ENCODE peak calls at places on chromosomes 6 and 20, in seven cellular contexts. One of them, this sample, is unnamed.

GRCh38 chr6:10278786-10279185 is 136.1 kb downstream of the TFAP2A start:
- DNase-seq in cardiac fibroblast: no peak
- DNase-seq in bronchial epithelial cell: no peak
- DNase-seq in AG09309: no peak
- DNase-seq in PC-3: no peak
- DNase-seq in OCI-LY7: no peak
- DNase-seq in heart left ventricle: no peak
- DNase-seq in this sample: no peak

GRCh38 chr20:61912665-61913422 is 152.8 kb downstream of the TAF4 start:
- DNase-seq in PC-3: no peak
- DNase-seq in AG09309: no peak
- DNase-seq in heart left ventricle: no peak
- DNase-seq in bronchial epithelial cell: no peak
- DNase-seq in cardiac fibroblast: no peak
- DNase-seq in OCI-LY7: peak; percentile 61
- DNase-seq in this sample: no peak

GRCh38 chr6:48429021-48429420 is 318.0 kb upstream of the PTCHD4 start:
- DNase-seq in cardiac fibroblast: peak; percentile 17
- DNase-seq in bronchial epithelial cell: peak; percentile 12
- DNase-seq in heart left ventricle: no peak
- DNase-seq in OCI-LY7: no peak
- DNase-seq in PC-3: peak; percentile 14
- DNase-seq in AG09309: no peak
- DNase-seq in this sample: no peak

GRCh38 chr6:109447878-109448555 is 7.5 kb downstream of the SMPD2 start:
- DNase-seq in OCI-LY7: no peak
- DNase-seq in heart left ventricle: no peak
- DNase-seq in PC-3: no peak
- DNase-seq in cardiac fibroblast: no peak
- DNase-seq in AG09309: no peak
- DNase-seq in bronchial epithelial cell: no peak
- DNase-seq in this sample: no peak

GRCh38 chr6:34834789-34835518 is 43.1 kb downstream of the BLTP3A start:
- DNase-seq in OCI-LY7: no peak
- DNase-seq in heart left ventricle: no peak
- DNase-seq in cardiac fibroblast: peak; percentile 46
- DNase-seq in bronchial epithelial cell: peak; percentile 85
- DNase-seq in AG09309: peak; percentile 18
- DNase-seq in PC-3: peak; percentile 64
- DNase-seq in this sample: peak; percentile 51

GRCh38 chr6:131995924-131996323 is 44.8 kb upstream of the CCN2 start:
- DNase-seq in AG09309: peak; percentile 62
- DNase-seq in heart left ventricle: no peak
- DNase-seq in PC-3: peak; percentile 87
- DNase-seq in cardiac fibroblast: peak; percentile 64
- DNase-seq in bronchial epithelial cell: peak; percentile 98
- DNase-seq in OCI-LY7: no peak
- DNase-seq in this sample: peak; percentile 74

GRCh38 chr6:1481326-1481725 is 92.0 kb downstream of the FOXF2 start:
- DNase-seq in AG09309: peak; percentile 82
- DNase-seq in PC-3: peak; percentile 95
- DNase-seq in heart left ventricle: no peak
- DNase-seq in bronchial epithelial cell: peak; percentile 69
- DNase-seq in cardiac fibroblast: peak; percentile 71
- DNase-seq in OCI-LY7: no peak
- DNase-seq in this sample: peak; percentile 92

GRCh38 chr6:39892490-39893129 is 41.7 kb downstream of the MOCS1 start:
- DNase-seq in cardiac fibroblast: peak; percentile 86
- DNase-seq in bronchial epithelial cell: peak; percentile 40
- DNase-seq in heart left ventricle: peak; percentile 61
- DNase-seq in OCI-LY7: peak; percentile 48
- DNase-seq in AG09309: peak; percentile 16
- DNase-seq in PC-3: peak; percentile 44
- DNase-seq in this sample: peak; percentile 73

GRCh38 chr20:56974499-56975250 is 291.8 kb downstream of the BMP7 start:
- DNase-seq in cardiac fibroblast: peak; percentile 59
- DNase-seq in PC-3: peak; percentile 92
- DNase-seq in OCI-LY7: peak; percentile 76
- DNase-seq in AG09309: peak; percentile 28
- DNase-seq in heart left ventricle: no peak
- DNase-seq in bronchial epithelial cell: peak; percentile 57
- DNase-seq in this sample: peak; percentile 66

GRCh38 chr6:49964064-49964463 is at the start of gene DEFB114:
- DNase-seq in bronchial epithelial cell: no peak
- DNase-seq in OCI-LY7: no peak
- DNase-seq in AG09309: no peak
- DNase-seq in PC-3: no peak
- DNase-seq in heart left ventricle: no peak
- DNase-seq in cardiac fibroblast: no peak
- DNase-seq in this sample: no peak

GRCh38 chr6:136362421-136363090 is 72.9 kb upstream of the BCLAF1 start:
- DNase-seq in PC-3: no peak
- DNase-seq in OCI-LY7: no peak
- DNase-seq in heart left ventricle: no peak
- DNase-seq in AG09309: no peak
- DNase-seq in cardiac fibroblast: peak; percentile 7
- DNase-seq in bronchial epithelial cell: no peak
- DNase-seq in this sample: no peak

GRCh38 chr6:116402108-116402507 is 31.4 kb downstream of the DSE start:
- DNase-seq in heart left ventricle: no peak
- DNase-seq in OCI-LY7: no peak
- DNase-seq in AG09309: no peak
- DNase-seq in cardiac fibroblast: peak; percentile 12
- DNase-seq in PC-3: no peak
- DNase-seq in bronchial epithelial cell: no peak
- DNase-seq in this sample: no peak

GRCh38 chr20:10453241-10453640 is 18.1 kb downstream of the SLX4IP start:
- DNase-seq in OCI-LY7: peak; percentile 67
- DNase-seq in cardiac fibroblast: no peak
- DNase-seq in heart left ventricle: no peak
- DNase-seq in bronchial epithelial cell: no peak
- DNase-seq in PC-3: no peak
- DNase-seq in AG09309: no peak
- DNase-seq in this sample: no peak

GRCh38 chr20:60095456-60095855 is 137.2 kb downstream of the CDH26 start:
- DNase-seq in OCI-LY7: no peak
- DNase-seq in heart left ventricle: no peak
- DNase-seq in bronchial epithelial cell: no peak
- DNase-seq in PC-3: no peak
- DNase-seq in AG09309: no peak
- DNase-seq in cardiac fibroblast: no peak
- DNase-seq in this sample: peak; percentile 26

GRCh38 chr6:139515511-139515910 is 141.1 kb upstream of the CITED2 start:
- DNase-seq in PC-3: no peak
- DNase-seq in heart left ventricle: no peak
- DNase-seq in AG09309: no peak
- DNase-seq in bronchial epithelial cell: no peak
- DNase-seq in cardiac fibroblast: no peak
- DNase-seq in OCI-LY7: no peak
- DNase-seq in this sample: peak; percentile 84

GRCh38 chr6:15254074-15254975 is 8.5 kb downstream of the JARID2 start:
- DNase-seq in PC-3: peak; percentile 61
- DNase-seq in heart left ventricle: no peak
- DNase-seq in cardiac fibroblast: peak; percentile 40
- DNase-seq in OCI-LY7: peak; percentile 90
- DNase-seq in bronchial epithelial cell: peak; percentile 39
- DNase-seq in AG09309: no peak
- DNase-seq in this sample: no peak

GRCh38 chr20:48574383-48574782 is 253.4 kb downstream of the PREX1 start:
- DNase-seq in AG09309: no peak
- DNase-seq in OCI-LY7: peak; percentile 19
- DNase-seq in heart left ventricle: no peak
- DNase-seq in cardiac fibroblast: peak; percentile 7
- DNase-seq in bronchial epithelial cell: peak; percentile 3
- DNase-seq in PC-3: no peak
- DNase-seq in this sample: peak; percentile 15

GRCh38 chr6:148827421-148827820 is 80.6 kb downstream of the UST start:
- DNase-seq in AG09309: no peak
- DNase-seq in bronchial epithelial cell: no peak
- DNase-seq in cardiac fibroblast: no peak
- DNase-seq in PC-3: no peak
- DNase-seq in OCI-LY7: no peak
- DNase-seq in heart left ventricle: no peak
- DNase-seq in this sample: peak; percentile 54

GRCh38 chr6:27601668-27602254 is 128.9 kb upstream of the ZNF184 start:
- DNase-seq in bronchial epithelial cell: no peak
- DNase-seq in PC-3: no peak
- DNase-seq in OCI-LY7: no peak
- DNase-seq in cardiac fibroblast: no peak
- DNase-seq in AG09309: no peak
- DNase-seq in heart left ventricle: no peak
- DNase-seq in this sample: no peak

GRCh38 chr6:135251416-135251815 is 70.3 kb downstream of the MYB start:
- DNase-seq in PC-3: no peak
- DNase-seq in OCI-LY7: no peak
- DNase-seq in cardiac fibroblast: no peak
- DNase-seq in heart left ventricle: no peak
- DNase-seq in bronchial epithelial cell: no peak
- DNase-seq in AG09309: no peak
- DNase-seq in this sample: no peak

GRCh38 chr6:142819603-142820335 is 125.2 kb downstream of the HIVEP2 start:
- DNase-seq in PC-3: no peak
- DNase-seq in AG09309: no peak
- DNase-seq in bronchial epithelial cell: peak; percentile 52
- DNase-seq in OCI-LY7: peak; percentile 71
- DNase-seq in heart left ventricle: no peak
- DNase-seq in cardiac fibroblast: peak; percentile 42
- DNase-seq in this sample: no peak

GRCh38 chr6:161422710-161423109 is 148.8 kb upstream of the AGPAT4 start:
- DNase-seq in OCI-LY7: no peak
- DNase-seq in bronchial epithelial cell: no peak
- DNase-seq in PC-3: peak; percentile 64
- DNase-seq in heart left ventricle: no peak
- DNase-seq in AG09309: no peak
- DNase-seq in cardiac fibroblast: no peak
- DNase-seq in this sample: peak; percentile 61

GRCh38 chr6:17224056-17224455 is 57.1 kb upstream of the RBM24 start:
- DNase-seq in cardiac fibroblast: peak; percentile 4
- DNase-seq in AG09309: peak; percentile 11
- DNase-seq in PC-3: no peak
- DNase-seq in bronchial epithelial cell: no peak
- DNase-seq in heart left ventricle: no peak
- DNase-seq in OCI-LY7: no peak
- DNase-seq in this sample: peak; percentile 52
- H3K4me3 ChIP-seq in cardiac fibroblast: no peak overlapping the region
- H3K4me3 ChIP-seq in AG09309: no peak overlapping the region
- H3K4me3 ChIP-seq in PC-3: no peak overlapping the region
- H3K4me3 ChIP-seq in bronchial epithelial cell: no peak overlapping the region
- H3K4me3 ChIP-seq in heart left ventricle: no peak overlapping the region
- H3K4me3 ChIP-seq in OCI-LY7: no peak overlapping the region
- H3K4me3 ChIP-seq in this sample: no peak overlapping the region

GRCh38 chr6:167501831-167502385 is 177.0 kb downstream of the TTLL2 start:
- DNase-seq in PC-3: peak; percentile 18
- DNase-seq in heart left ventricle: no peak
- DNase-seq in bronchial epithelial cell: peak; percentile 4
- DNase-seq in OCI-LY7: no peak
- DNase-seq in cardiac fibroblast: peak; percentile 25
- DNase-seq in AG09309: no peak
- DNase-seq in this sample: no peak
- TF ChIP-seq CTCF in PC-3: peak; percentile 35
- TF ChIP-seq CTCF in heart left ventricle: no peak
- TF ChIP-seq CTCF in bronchial epithelial cell: no peak
- TF ChIP-seq CTCF in OCI-LY7: no peak
- TF ChIP-seq CTCF in cardiac fibroblast: no peak
- TF ChIP-seq CTCF in AG09309: no peak
- TF ChIP-seq CTCF in this sample: no peak

DNA sequence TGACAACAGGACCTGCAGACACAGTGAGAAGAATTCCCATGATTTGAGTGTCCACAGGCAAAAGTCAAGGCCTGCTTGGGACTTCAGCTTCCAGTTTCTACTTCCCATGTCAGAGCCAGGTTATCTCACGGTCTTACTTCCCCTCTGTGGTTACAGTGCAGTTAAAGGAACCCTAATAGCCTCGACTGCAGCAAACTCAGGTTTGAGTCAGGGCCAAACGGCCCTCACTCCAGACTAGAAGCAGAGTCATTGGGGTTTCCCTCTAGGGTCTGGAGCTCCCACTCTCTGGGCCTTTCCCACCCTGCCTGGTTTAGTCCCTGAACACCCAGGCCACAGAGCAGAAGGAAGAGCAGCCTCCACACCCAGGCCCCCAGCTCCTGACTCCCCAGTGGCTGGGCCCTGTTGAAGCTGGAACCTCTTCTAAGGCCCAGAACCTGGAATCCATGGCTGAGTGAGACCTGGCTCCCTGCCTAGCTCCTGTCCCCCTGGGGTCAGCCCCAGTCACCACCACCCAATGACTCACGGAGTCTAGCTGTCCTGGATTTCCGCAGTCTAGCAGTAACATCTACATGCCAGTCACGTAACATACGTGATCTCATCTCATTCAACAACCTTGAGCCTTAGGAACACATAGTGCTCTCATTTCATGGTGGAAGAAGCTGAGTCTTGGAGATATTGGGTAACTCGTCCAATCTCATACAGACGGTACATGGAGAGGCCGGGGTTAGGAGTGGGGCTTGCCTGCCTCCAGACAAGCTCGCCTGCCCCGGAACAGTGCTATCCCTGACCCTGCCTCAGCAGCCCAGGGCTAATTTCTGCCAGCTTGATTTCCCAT is 9.2 kb upstream of the GHRH start:
- DNase-seq in PC-3: no peak
- DNase-seq in bronchial epithelial cell: no peak
- DNase-seq in OCI-LY7: no peak
- DNase-seq in heart left ventricle: no peak
- DNase-seq in cardiac fibroblast: no peak
- DNase-seq in AG09309: no peak
- DNase-seq in this sample: no peak
- H3K4me3 ChIP-seq in PC-3: no peak overlapping the region
- H3K4me3 ChIP-seq in bronchial epithelial cell: no peak overlapping the region
- H3K4me3 ChIP-seq in OCI-LY7: no peak overlapping the region
- H3K4me3 ChIP-seq in heart left ventricle: no peak overlapping the region
- H3K4me3 ChIP-seq in cardiac fibroblast: no peak overlapping the region
- H3K4me3 ChIP-seq in AG09309: no peak overlapping the region
- H3K4me3 ChIP-seq in this sample: no peak overlapping the region

DNA sequence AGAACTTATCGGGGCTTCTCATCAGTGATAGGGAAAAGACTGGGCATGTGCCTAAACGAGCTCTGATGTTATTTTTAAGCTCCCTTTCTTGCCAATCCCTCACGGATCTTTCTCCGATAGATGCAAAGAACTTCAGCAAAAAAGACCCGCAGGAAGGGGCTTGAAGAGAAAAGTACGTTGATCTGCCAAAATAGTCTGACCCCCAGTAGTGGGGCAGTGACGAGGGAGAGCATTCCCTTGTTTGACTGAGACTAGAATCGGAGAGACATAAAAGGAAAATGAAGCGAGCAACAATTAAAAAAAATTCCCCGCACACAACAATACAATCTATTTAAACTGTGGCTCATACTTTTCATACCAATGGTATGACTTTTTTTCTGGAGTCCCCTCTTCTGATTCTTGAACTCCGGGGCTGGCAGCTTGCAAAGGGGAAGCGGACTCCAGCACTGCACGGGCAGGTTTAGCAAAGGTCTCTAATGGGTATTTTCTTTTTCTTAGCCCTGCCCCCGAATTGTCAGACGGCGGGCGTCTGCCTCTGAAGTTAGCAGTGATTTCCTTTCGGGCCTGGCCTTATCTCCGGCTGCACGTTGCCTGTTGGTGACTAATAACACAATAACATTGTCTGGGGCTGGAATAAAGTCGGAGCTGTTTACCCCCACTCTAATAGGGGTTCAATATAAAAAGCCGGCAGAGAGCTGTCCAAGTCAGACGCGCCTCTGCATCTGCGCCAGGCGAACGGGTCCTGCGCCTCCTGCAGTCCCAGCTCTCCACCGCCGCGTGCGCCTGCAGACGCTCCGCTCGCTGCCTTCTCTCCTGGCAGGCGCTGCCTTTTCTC is at the start of gene EDN1:
- DNase-seq in OCI-LY7: peak; percentile 57
- DNase-seq in cardiac fibroblast: peak; percentile 93
- DNase-seq in heart left ventricle: peak; percentile 74
- DNase-seq in bronchial epithelial cell: peak; percentile 80
- DNase-seq in PC-3: peak; percentile 85
- DNase-seq in AG09309: no peak
- DNase-seq in this sample: peak; percentile 78
- TF ChIP-seq CTCF in OCI-LY7: peak; percentile 45
- TF ChIP-seq CTCF in cardiac fibroblast: peak; percentile 59
- TF ChIP-seq CTCF in heart left ventricle: peak; percentile 38
- TF ChIP-seq CTCF in bronchial epithelial cell: peak; percentile 64
- TF ChIP-seq CTCF in PC-3: peak; percentile 45
- TF ChIP-seq CTCF in AG09309: peak; percentile 61
- TF ChIP-seq CTCF in this sample: peak; percentile 60

This sample was measured in AG10803.